ENCODE peak calls at places on chromosomes 6 and 20, in four cellular contexts. O is AG08395, I is AG10803, X is fibroblast of the conjunctiva. R is an unnamed sample.

GRCh38 chr6:127864701-127865100 is 36.2 kb downstream of the THEMIS start:
- DNase-seq in O (no peak), I (no peak), X (no peak), R (no peak)

GRCh38 chr6:128208078-128208477 is 307.2 kb upstream of the THEMIS start:
- DNase-seq in O (peak), I (peak), X (no peak), R (no peak)

GRCh38 chr6:146861029-146861563 is 262.3 kb downstream of the ADGB start:
- DNase-seq in O (no peak), I (no peak), X (no peak), R (no peak)

GRCh38 chr20:47493175-47493953 is 8.3 kb upstream of the NCOA3 start:
- DNase-seq in O (peak), I (peak), X (peak), R (no peak)

GRCh38 chr6:166119116-166119911 is 48.3 kb downstream of the TBXT start:
- DNase-seq in O (no peak), I (no peak), X (no peak), R (no peak)

GRCh38 chr6:106056060-106056737 is 29.9 kb upstream of the PRDM1 start:
- DNase-seq in O (no peak), I (no peak), X (no peak), R (no peak)

GRCh38 chr6:152651986-152652385 is 14.8 kb upstream of the SYNE1 start:
- DNase-seq in O (peak), I (peak), X (no peak), R (no peak)

GRCh38 chr6:34553146-34553545 is 3.0 kb downstream of the SPDEF start:
- DNase-seq in O (no peak), I (no peak), X (no peak), R (no peak)

R was measured in AG09309.